ENCODE peak calls at places on chromosome 17, in five cellular contexts. One of them, this sample, is unnamed. For H3K4me1, the result is how much of the 10 kb centered on the place peaks cover.

GRCh38 chr17:32920293-32920692 is 7.7 kb upstream of the TMEM98 start:
- DNase-seq in heart left ventricle: no peak
- DNase-seq in thoracic aorta: no peak
- DNase-seq in breast epithelium: no peak
- DNase-seq in A549: no peak
- DNase-seq in this sample: no peak

GRCh38 chr17:33967608-33968349 is 287.3 kb upstream of the CCL2 start:
- DNase-seq in heart left ventricle: no peak
- DNase-seq in thoracic aorta: no peak
- DNase-seq in breast epithelium: no peak
- DNase-seq in A549: no peak
- DNase-seq in this sample: no peak

GRCh38 chr17:83202002-83203000 is 122.9 kb downstream of the METRNL start:
- DNase-seq in heart left ventricle: no peak
- DNase-seq in thoracic aorta: peak
- DNase-seq in breast epithelium: no peak
- DNase-seq in A549: no peak
- DNase-seq in this sample: no peak

GRCh38 chr17:73347355-73347754 is 35.6 kb upstream of the CDC42EP4 start:
- DNase-seq in heart left ventricle: no peak
- DNase-seq in thoracic aorta: no peak
- DNase-seq in breast epithelium: no peak
- DNase-seq in A549: no peak
- DNase-seq in this sample: no peak

GRCh38 chr17:75848523-75849303 is 4.5 kb upstream of the UNC13D start:
- DNase-seq in heart left ventricle: peak
- DNase-seq in thoracic aorta: no peak
- DNase-seq in breast epithelium: peak
- DNase-seq in A549: peak
- DNase-seq in this sample: no peak

GRCh38 chr17:71398706-71399620 is 721.9 kb upstream of the SOX9 start:
- DNase-seq in heart left ventricle: no peak
- DNase-seq in thoracic aorta: no peak
- DNase-seq in breast epithelium: no peak
- DNase-seq in A549: no peak
- DNase-seq in this sample: no peak

GRCh38 chr17:81930142-81931125 is 2.9 kb upstream of the MAFG start:
- DNase-seq in heart left ventricle: no peak
- DNase-seq in thoracic aorta: no peak
- DNase-seq in breast epithelium: no peak
- DNase-seq in A549: no peak
- DNase-seq in this sample: no peak

GRCh38 chr17:59785091-59785799 is 77.8 kb downstream of the VMP1 start:
- DNase-seq in heart left ventricle: no peak
- DNase-seq in thoracic aorta: no peak
- DNase-seq in breast epithelium: no peak
- DNase-seq in A549: no peak
- DNase-seq in this sample: no peak

GRCh38 chr17:35743911-35744328 is 9.1 kb downstream of the GAS2L2 start:
- DNase-seq in heart left ventricle: no peak
- DNase-seq in thoracic aorta: no peak
- DNase-seq in breast epithelium: no peak
- DNase-seq in A549: no peak
- DNase-seq in this sample: no peak

GRCh38 chr17:49616546-49617205 is 41.0 kb downstream of the NXPH3 start:
- DNase-seq in heart left ventricle: peak
- DNase-seq in thoracic aorta: no peak
- DNase-seq in breast epithelium: peak
- DNase-seq in A549: no peak
- DNase-seq in this sample: no peak

GRCh38 chr17:59513934-59514841 is 51.2 kb upstream of the DHX40 start:
- DNase-seq in heart left ventricle: peak
- DNase-seq in thoracic aorta: no peak
- DNase-seq in breast epithelium: peak
- DNase-seq in A549: peak
- DNase-seq in this sample: no peak

GRCh38 chr17:76154292-76154691 is 13.2 kb upstream of the FOXJ1 start:
- DNase-seq in heart left ventricle: no peak
- DNase-seq in thoracic aorta: no peak
- DNase-seq in breast epithelium: no peak
- DNase-seq in A549: no peak
- DNase-seq in this sample: no peak

GRCh38 chr17:80751460-80752368 is 207.1 kb downstream of the RPTOR start:
- DNase-seq in heart left ventricle: no peak
- DNase-seq in thoracic aorta: no peak
- DNase-seq in breast epithelium: no peak
- DNase-seq in A549: no peak
- DNase-seq in this sample: no peak

GRCh38 chr17:68512967-68513474 is 791 bp downstream of the PRKAR1A start:
- DNase-seq in heart left ventricle: no peak
- DNase-seq in thoracic aorta: no peak
- DNase-seq in breast epithelium: no peak
- DNase-seq in A549: peak
- DNase-seq in this sample: no peak

GRCh38 chr17:76845524-76845923 is 22.7 kb upstream of the MGAT5B start:
- DNase-seq in heart left ventricle: no peak
- DNase-seq in thoracic aorta: no peak
- DNase-seq in breast epithelium: no peak
- DNase-seq in A549: no peak
- DNase-seq in this sample: no peak

GRCh38 chr17:81429353-81429774 is 34.1 kb downstream of the BAHCC1 start:
- DNase-seq in heart left ventricle: peak
- DNase-seq in thoracic aorta: no peak
- DNase-seq in breast epithelium: peak
- DNase-seq in A549: peak
- DNase-seq in this sample: no peak

GRCh38 chr17:55259684-55260111 is 5.1 kb upstream of the HLF start:
- DNase-seq in heart left ventricle: no peak
- DNase-seq in thoracic aorta: no peak
- DNase-seq in breast epithelium: no peak
- DNase-seq in A549: no peak
- DNase-seq in this sample: no peak

GRCh38 chr17:74201250-74201649 is 2.2 kb upstream of the RPL38 start:
- DNase-seq in heart left ventricle: no peak
- DNase-seq in thoracic aorta: no peak
- DNase-seq in breast epithelium: no peak
- DNase-seq in A549: no peak
- DNase-seq in this sample: no peak

GRCh38 chr17:80220709-80221215 is 535 bp downstream of the SLC26A11 start:
- DNase-seq in heart left ventricle: no peak
- DNase-seq in thoracic aorta: no peak
- DNase-seq in breast epithelium: no peak
- DNase-seq in A549: peak
- DNase-seq in this sample: no peak

DNA sequence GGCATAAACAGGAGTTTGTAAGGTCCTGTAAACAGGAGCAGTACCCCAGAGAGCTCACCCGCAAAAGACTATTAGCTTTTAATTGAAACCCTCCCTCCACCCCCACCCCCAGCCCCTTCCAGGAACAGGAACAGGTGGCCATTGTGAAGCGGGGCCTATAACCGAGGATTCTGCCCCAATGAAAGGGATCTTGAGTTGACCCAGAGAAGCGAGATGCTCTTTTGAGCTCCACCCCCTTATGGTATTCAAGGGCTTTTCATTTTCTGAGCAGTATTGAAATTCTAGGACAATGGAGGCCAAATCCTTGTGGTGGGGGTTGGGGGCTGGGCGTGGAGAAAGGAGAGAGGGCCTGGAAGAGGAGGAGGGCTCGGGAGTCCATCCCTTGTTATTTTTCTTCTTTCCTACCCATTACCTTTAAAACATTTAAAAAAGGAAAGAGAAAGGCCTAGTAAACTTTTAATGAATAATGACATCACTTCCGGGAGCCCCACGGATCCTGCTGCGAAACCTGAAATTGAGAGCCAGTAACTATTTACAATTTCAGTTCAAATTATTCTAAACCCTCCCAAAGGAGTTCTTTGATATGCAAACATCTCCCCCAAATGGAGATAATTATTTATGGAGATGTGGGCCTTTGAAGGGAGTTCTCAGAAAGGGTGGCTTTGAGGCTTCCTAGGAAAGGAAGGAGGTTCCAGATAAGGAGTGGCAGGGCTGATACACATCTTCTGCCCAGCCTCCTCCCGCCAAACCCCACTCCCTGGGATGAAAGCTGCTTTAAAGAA is 30.5 kb downstream of the HS3ST3B1 start:
- DNase-seq in heart left ventricle: no peak
- DNase-seq in thoracic aorta: no peak
- DNase-seq in breast epithelium: no peak
- DNase-seq in A549: no peak
- DNase-seq in this sample: no peak
- H3K4me1 ChIP-seq in heart left ventricle: under half
- H3K4me1 ChIP-seq in thoracic aorta: under half
- H3K4me1 ChIP-seq in breast epithelium: under half
- H3K4me1 ChIP-seq in A549: under half
- H3K4me1 ChIP-seq in this sample: under half

GRCh38 chr17:47253541-47254402 is at the start of gene ITGB3:
- DNase-seq in heart left ventricle: peak
- DNase-seq in thoracic aorta: no peak
- DNase-seq in breast epithelium: peak
- DNase-seq in A549: peak
- DNase-seq in this sample: no peak
- TF ChIP-seq CTCF in heart left ventricle: peak
- TF ChIP-seq CTCF in thoracic aorta: peak
- TF ChIP-seq CTCF in breast epithelium: no peak
- TF ChIP-seq CTCF in A549: peak
- TF ChIP-seq CTCF in this sample: no peak

DNA sequence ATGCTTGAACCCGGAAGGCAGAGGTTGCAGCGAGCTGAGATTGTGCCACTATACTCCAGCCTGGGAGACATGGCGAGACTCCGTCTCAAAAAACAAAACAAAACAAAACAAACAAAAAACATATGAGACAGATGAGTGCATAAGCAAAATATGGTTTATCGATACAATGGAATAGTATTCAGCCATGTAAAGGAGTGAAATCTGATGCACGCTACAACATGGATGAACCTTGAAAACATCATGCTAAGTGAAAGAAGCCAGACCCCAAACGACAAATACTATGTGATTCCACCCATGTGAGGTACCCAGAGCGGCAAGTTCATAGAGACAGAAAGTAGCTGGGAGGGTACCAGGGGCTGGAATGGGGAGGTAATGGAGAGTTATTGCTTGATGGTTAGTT is 6.8 kb downstream of the PLCD3 start:
- DNase-seq in heart left ventricle: no peak
- DNase-seq in thoracic aorta: no peak
- DNase-seq in breast epithelium: no peak
- DNase-seq in A549: no peak
- DNase-seq in this sample: no peak
- H3K4me1 ChIP-seq in heart left ventricle: under half
- H3K4me1 ChIP-seq in thoracic aorta: under half
- H3K4me1 ChIP-seq in breast epithelium: under half
- H3K4me1 ChIP-seq in A549: half or more
- H3K4me1 ChIP-seq in this sample: half or more

GRCh38 chr17:39107973-39108372 is 43.5 kb downstream of the PLXDC1 start:
- DNase-seq in heart left ventricle: no peak
- DNase-seq in thoracic aorta: no peak
- DNase-seq in breast epithelium: no peak
- DNase-seq in A549: no peak
- DNase-seq in this sample: no peak
- TF ChIP-seq CTCF in heart left ventricle: no peak
- TF ChIP-seq CTCF in thoracic aorta: no peak
- TF ChIP-seq CTCF in breast epithelium: no peak
- TF ChIP-seq CTCF in A549: no peak
- TF ChIP-seq CTCF in this sample: no peak

DNA sequence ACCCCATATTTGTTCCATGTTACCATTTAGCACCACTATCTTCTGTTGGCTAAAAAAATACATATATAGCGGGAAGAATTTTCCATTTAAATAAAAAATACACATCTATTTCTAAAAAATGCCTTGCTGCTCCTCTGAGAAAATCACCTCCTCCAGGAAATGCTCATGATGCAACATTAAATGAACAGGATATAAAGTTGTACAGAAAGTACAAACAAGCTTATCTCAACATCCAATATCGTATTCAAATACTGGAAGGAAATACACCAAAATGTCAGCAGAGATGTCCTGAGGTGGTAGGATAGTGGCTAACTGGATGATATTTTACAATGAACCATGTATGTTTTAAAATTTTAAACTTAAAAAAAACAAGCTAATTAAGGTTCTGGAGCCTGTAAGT is 21.3 kb downstream of the GNA13 start:
- DNase-seq in heart left ventricle: no peak
- DNase-seq in thoracic aorta: no peak
- DNase-seq in breast epithelium: no peak
- DNase-seq in A549: no peak
- DNase-seq in this sample: no peak
- H3K4me1 ChIP-seq in heart left ventricle: under half
- H3K4me1 ChIP-seq in thoracic aorta: under half
- H3K4me1 ChIP-seq in breast epithelium: under half
- H3K4me1 ChIP-seq in A549: under half
- H3K4me1 ChIP-seq in this sample: half or more

GRCh38 chr17:64682261-64683181 is 20.4 kb upstream of the SMURF2 start:
- DNase-seq in heart left ventricle: no peak
- DNase-seq in thoracic aorta: no peak
- DNase-seq in breast epithelium: no peak
- DNase-seq in A549: no peak
- DNase-seq in this sample: no peak
- TF ChIP-seq CTCF in heart left ventricle: no peak
- TF ChIP-seq CTCF in thoracic aorta: no peak
- TF ChIP-seq CTCF in breast epithelium: no peak
- TF ChIP-seq CTCF in A549: no peak
- TF ChIP-seq CTCF in this sample: no peak

GRCh38 chr17:40483679-40484078 is 17.7 kb downstream of the TNS4 start:
- DNase-seq in heart left ventricle: no peak
- DNase-seq in thoracic aorta: no peak
- DNase-seq in breast epithelium: no peak
- DNase-seq in A549: no peak
- DNase-seq in this sample: no peak
- H3K4me1 ChIP-seq in heart left ventricle: under half
- H3K4me1 ChIP-seq in thoracic aorta: under half
- H3K4me1 ChIP-seq in breast epithelium: under half
- H3K4me1 ChIP-seq in A549: half or more
- H3K4me1 ChIP-seq in this sample: under half

DNA sequence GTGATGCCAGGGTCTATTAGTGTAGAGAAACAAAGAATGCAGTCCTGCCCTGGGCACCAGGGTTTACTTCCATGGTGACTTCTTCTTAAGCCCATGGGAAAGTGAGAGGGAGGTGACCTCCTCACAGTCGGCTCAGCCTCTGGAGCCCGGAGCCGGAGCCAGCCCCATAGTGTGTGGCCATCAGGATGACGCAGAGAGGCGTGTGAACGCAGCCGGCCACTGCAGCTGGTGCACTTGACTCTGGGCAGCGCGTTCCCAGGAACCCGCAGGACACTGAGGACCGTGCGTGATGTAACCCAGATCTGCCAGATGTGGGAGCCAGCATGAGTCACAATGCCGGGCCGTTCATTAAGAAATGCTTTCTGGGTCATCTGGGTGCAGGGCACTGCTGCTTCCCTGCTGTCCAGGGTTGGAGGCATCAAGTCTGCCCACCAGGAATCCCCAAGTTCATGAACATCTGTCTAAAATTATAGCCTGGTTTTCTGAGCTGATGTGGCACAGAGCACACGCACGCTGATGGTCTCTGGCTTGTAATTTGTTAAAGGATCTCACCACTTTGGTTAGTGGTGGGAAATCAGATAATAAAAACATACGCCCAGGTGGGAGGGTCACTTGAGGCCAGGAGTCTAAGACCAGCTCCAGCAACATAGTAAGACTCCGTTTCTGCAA is 114.1 kb downstream of the PITPNC1 start:
- DNase-seq in heart left ventricle: peak
- DNase-seq in thoracic aorta: peak
- DNase-seq in breast epithelium: peak
- DNase-seq in A549: peak
- DNase-seq in this sample: no peak
- TF ChIP-seq CTCF in heart left ventricle: no peak
- TF ChIP-seq CTCF in thoracic aorta: no peak
- TF ChIP-seq CTCF in breast epithelium: no peak
- TF ChIP-seq CTCF in A549: no peak
- TF ChIP-seq CTCF in this sample: no peak